ENCODE peak calls at places on chromosomes 2 and 18, in seven cellular contexts. B is H54, Q is A549, Z is K562, U is adrenal gland, R is right lobe of liver, P is esophagus squamous epithelium. W is an unnamed sample.

GRCh38 chr2:98601532-98602132 is 6.7 kb downstream of the COA5 start:
- DNase-seq in Q (peak; percentile 66), Z (peak; percentile 31), B (peak; percentile 31), P (no peak), U (no peak), R (no peak), W (peak; percentile 78)

GRCh38 chr2:122634261-122634660 is 878.8 kb downstream of the TSN start:
- DNase-seq in B (no peak), Z (no peak), R (no peak), P (no peak), U (no peak), Q (peak; percentile 26), W (no peak)

GRCh38 chr2:2756886-2757285 is 425.8 kb upstream of the MYT1L start:
- DNase-seq in U (no peak), Q (no peak), Z (no peak), B (no peak), R (no peak), P (no peak), W (no peak)

GRCh38 chr2:129764376-129765325 is 214.8 kb upstream of the RAB6C start:
- DNase-seq in Z (no peak), Q (no peak), R (no peak), U (no peak), P (no peak), B (no peak), W (peak; percentile 75)

GRCh38 chr2:30421026-30421425 is 26.0 kb upstream of the LCLAT1 start:
- DNase-seq in R (no peak), Q (no peak), U (no peak), B (no peak), Z (peak; percentile 41), P (no peak), W (no peak)

GRCh38 chr2:102282646-102283045 is 28.7 kb upstream of the IL1RL1 start:
- DNase-seq in R (no peak), P (no peak), Z (no peak), Q (no peak), U (no peak), B (no peak), W (no peak)

GRCh38 chr18:44840053-44840826 is 159.6 kb downstream of the SETBP1 start:
- DNase-seq in P (no peak), Z (no peak), Q (no peak), B (no peak), R (no peak), U (no peak), W (no peak)

GRCh38 chr2:18703555-18703954 is 114.2 kb upstream of the NT5C1B start:
- DNase-seq in Q (no peak), Z (no peak), P (no peak), U (no peak), R (no peak), B (no peak), W (no peak)

GRCh38 chr2:25001329-25001637 is 29.5 kb upstream of the DNAJC27 start:
- DNase-seq in Z (no peak), R (no peak), B (no peak), Q (no peak), P (no peak), U (no peak), W (no peak)

GRCh38 chr2:101349893-101350662 is 37.2 kb downstream of the CREG2 start:
- DNase-seq in R (no peak), B (peak; percentile 48), P (no peak), U (no peak), Z (no peak), Q (peak; percentile 24), W (no peak)

GRCh38 chr2:184322615-184323014 is 275.7 kb upstream of the ZNF804A start:
- DNase-seq in B (no peak), R (no peak), U (no peak), Z (no peak), Q (no peak), P (no peak), W (no peak)

GRCh38 chr2:19178175-19178574 is 180.2 kb downstream of the OSR1 start:
- DNase-seq in U (no peak), B (no peak), Z (no peak), R (no peak), P (no peak), Q (no peak), W (no peak)

GRCh38 chr2:98278074-98278473 is 68.2 kb upstream of the CNGA3 start:
- DNase-seq in P (no peak), Z (no peak), U (no peak), Q (no peak), B (no peak), R (no peak), W (no peak)

GRCh38 chr2:69271831-69272257 is 115.2 kb downstream of the GFPT1 start:
- DNase-seq in B (no peak), P (no peak), Q (no peak), R (no peak), Z (no peak), U (no peak), W (no peak)

GRCh38 chr2:36329746-36330145 is 25.8 kb upstream of the CRIM1 start:
- DNase-seq in Z (no peak), U (no peak), B (no peak), Q (peak; percentile 85), P (no peak), R (no peak), W (no peak)

GRCh38 chr2:106095478-106096392 is 98.4 kb downstream of the UXS1 start:
- DNase-seq in Q (no peak), R (no peak), P (no peak), Z (no peak), B (no peak), U (no peak), W (peak; percentile 86)

GRCh38 chr2:234026693-234027254 is 23.7 kb upstream of the SPP2 start:
- DNase-seq in Q (no peak), U (no peak), P (no peak), R (no peak), Z (no peak), B (no peak), W (no peak)

GRCh38 chr2:73071452-73072399 is at the start of gene SFXN5:
- DNase-seq in U (peak; percentile 97), Q (peak; percentile 94), Z (peak; percentile 78), P (peak; percentile 83), B (peak; percentile 65), R (peak; percentile 97), W (peak; percentile 99)
- TF ChIP-seq POLR2A in U (peak; percentile 86), Q (peak; percentile 69), Z (peak; percentile 94), P (no peak), B (peak; percentile 38), R (peak; percentile 86), W (no peak)

DNA sequence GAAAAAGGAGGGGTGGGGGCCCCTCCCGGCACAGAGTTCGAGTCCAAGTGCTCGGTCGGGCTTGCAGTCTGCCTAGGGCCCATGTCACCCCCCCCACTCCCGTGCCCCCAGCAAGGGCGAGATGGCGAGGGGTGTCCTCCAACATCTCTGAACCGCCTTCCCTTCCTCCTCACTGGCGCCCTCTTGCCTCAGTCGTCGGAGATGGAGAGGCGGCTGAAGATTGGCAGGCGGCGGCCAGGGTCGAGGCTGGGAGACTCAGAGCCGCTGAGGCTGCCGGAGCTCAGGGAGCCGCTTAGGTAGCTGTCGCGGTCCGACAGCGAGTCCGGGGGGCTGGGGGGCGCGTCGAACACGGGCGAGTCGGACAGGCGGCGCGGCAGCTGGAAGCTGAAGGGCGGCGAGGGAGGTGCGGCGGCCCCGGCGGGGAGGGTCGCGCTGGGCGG is 2.3 kb downstream of the ZFP36L2 start:
- DNase-seq in B (no peak), R (peak; percentile 76), P (no peak), Q (peak; percentile 87), U (peak; percentile 79), Z (no peak), W (no peak)
- TF ChIP-seq POLR2A in B (no peak), R (peak; percentile 16), P (no peak), Q (no peak), U (peak; percentile 43), Z (no peak), W (no peak)

GRCh38 chr2:95121495-95122196 is at the start of gene MRPS5:
- DNase-seq in Q (peak; percentile 76), R (peak; percentile 93), B (peak; percentile 90), U (peak; percentile 83), Z (peak; percentile 96), P (no peak), W (peak; percentile 93)
- TF ChIP-seq POLR2A in Q (peak; percentile 74), R (peak; percentile 77), B (peak; percentile 65), U (peak; percentile 75), Z (peak; percentile 85), P (no peak), W (peak; percentile 3)

DNA sequence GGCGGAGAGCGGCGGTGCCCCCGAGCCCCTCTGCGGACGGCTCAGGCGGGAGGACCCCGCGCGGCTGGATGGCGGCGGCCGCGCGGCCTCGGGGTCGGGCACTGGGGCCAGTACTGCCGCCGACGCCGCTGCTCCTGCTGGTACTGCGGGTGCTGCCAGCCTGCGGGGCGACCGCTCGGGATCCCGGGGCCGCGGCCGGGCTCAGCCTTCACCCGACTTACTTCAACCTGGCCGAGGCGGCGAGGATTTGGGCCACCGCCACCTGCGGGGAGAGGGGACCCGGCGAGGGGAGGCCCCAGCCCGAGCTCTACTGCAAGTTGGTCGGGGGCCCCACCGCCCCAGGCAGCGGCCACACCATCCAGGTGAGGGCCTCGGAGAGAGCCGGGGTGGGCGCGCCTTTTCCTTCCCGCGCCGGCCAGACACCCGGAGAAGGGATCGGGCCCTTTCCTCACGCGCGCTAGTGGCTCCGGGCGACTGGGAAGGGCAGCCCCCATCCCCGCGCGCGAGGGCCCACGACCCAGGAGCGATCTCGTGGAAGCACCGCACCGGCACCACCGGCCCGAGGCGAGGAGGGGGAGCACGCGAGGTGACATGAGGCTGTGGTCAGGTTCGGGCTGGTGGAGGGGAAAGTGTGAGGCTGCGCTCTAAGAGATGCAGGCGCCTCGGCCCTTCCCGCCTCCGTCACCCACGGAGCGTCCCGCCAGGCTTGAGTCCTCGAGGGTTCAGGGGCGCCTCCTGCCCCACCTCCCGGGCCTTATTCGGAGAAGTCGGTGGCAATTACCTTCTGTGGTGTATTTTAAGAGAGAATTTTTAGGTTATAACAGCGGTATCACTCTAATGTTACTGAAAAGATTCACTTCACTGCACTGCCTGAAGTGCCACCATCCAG is 607 bp downstream of the LAMA3 start:
- DNase-seq in U (peak; percentile 21), P (no peak), R (peak; percentile 53), B (no peak), Z (no peak), Q (peak; percentile 42), W (no peak)
- TF ChIP-seq POLR2A in U (no peak), P (no peak), R (no peak), B (no peak), Z (no peak), Q (no peak), W (no peak)

GRCh38 chr2:100321181-100321880 is 970 bp downstream of the LONRF2 start:
- DNase-seq in B (peak; percentile 45), P (no peak), Q (peak; percentile 77), U (peak; percentile 54), Z (peak; percentile 47), R (peak; percentile 52), W (no peak)
- TF ChIP-seq POLR2A in B (no peak), P (no peak), Q (peak; percentile 66), U (peak; percentile 53), Z (no peak), R (no peak), W (no peak)